ENCODE peak calls at places on chromosomes 3 and 15, in five cellular contexts. O, A, G, W and U are unnamed samples.

GRCh38 chr3:71537211-71537611 is 46.3 kb downstream of the FOXP1 start:
- DNase-seq in O (no peak), A (no peak), G (peak), W (no peak), U (no peak)

GRCh38 chr3:12180218-12180617 is 21.5 kb upstream of the TIMP4 start:
- DNase-seq in O (no peak), A (no peak), G (peak), W (peak), U (peak)

GRCh38 chr15:89587955-89588354 is 12.7 kb downstream of the TICRR start:
- DNase-seq in O (no peak), A (no peak), G (peak), W (no peak), U (no peak)

GRCh38 chr3:69567026-69567767 is 172.1 kb upstream of the MITF start:
- DNase-seq in O (no peak), A (no peak), G (no peak), W (no peak), U (no peak)

GRCh38 chr3:12658593-12659058 is 5.3 kb downstream of the RAF1 start:
- DNase-seq in O (no peak), A (no peak), G (peak), W (no peak), U (no peak)

GRCh38 chr3:187729598-187729997 is 15.7 kb downstream of the BCL6 start:
- DNase-seq in O (no peak), A (no peak), G (no peak), W (no peak), U (no peak)

GRCh38 chr15:84034831-84035753 is 200.5 kb upstream of the GOLGA6L4 start:
- DNase-seq in O (no peak), A (no peak), G (peak), W (no peak), U (no peak)

GRCh38 chr15:32922541-32922940 is 204.7 kb downstream of the GREM1 start:
- DNase-seq in O (no peak), A (no peak), G (no peak), W (no peak), U (no peak)

GRCh38 chr3:131883086-131883485 is 151.7 kb downstream of the CPNE4 start:
- DNase-seq in O (no peak), A (no peak), G (no peak), W (no peak), U (no peak)

GRCh38 chr3:80241791-80242190 is 474.0 kb upstream of the ROBO1 start:
- DNase-seq in O (no peak), A (no peak), G (no peak), W (no peak), U (no peak)

GRCh38 chr3:80232760-80233159 is 465.0 kb upstream of the ROBO1 start:
- DNase-seq in O (peak), A (no peak), G (peak), W (no peak), U (no peak)

GRCh38 chr3:80244390-80244789 is 476.6 kb upstream of the ROBO1 start:
- DNase-seq in O (no peak), A (peak), G (peak), W (no peak), U (no peak)

GRCh38 chr3:80233576-80233975 is 465.8 kb upstream of the ROBO1 start:
- DNase-seq in O (no peak), A (no peak), G (peak), W (no peak), U (no peak)

GRCh38 chr3:80238606-80239005 is 470.8 kb upstream of the ROBO1 start:
- DNase-seq in O (no peak), A (no peak), G (no peak), W (no peak), U (no peak)
- TF ChIP-seq POLR2A in O (no peak), A (no peak), G (no peak), W (no peak), U (no peak)

GRCh38 chr15:42002333-42002732 is 18.5 kb downstream of the PLA2G4E start:
- DNase-seq in O (no peak), A (no peak), G (no peak), W (no peak), U (no peak)
- H3K4me3 ChIP-seq in O (no peak), A (no peak), G (no peak), W (no peak), U (no peak)

GRCh38 chr3:124920718-124921117 is 13.8 kb downstream of the MUC13 start:
- DNase-seq in O (no peak), A (no peak), G (no peak), W (peak), U (no peak)

GRCh38 chr3:124924741-124925140 is 9.8 kb downstream of the MUC13 start:
- DNase-seq in O (no peak), A (no peak), G (peak), W (no peak), U (no peak)

GRCh38 chr3:124927454-124928079 is 7.0 kb downstream of the MUC13 start:
- DNase-seq in O (no peak), A (no peak), G (no peak), W (no peak), U (no peak)

GRCh38 chr3:124926426-124927116 is 8.0 kb downstream of the MUC13 start:
- DNase-seq in O (no peak), A (peak), G (peak), W (no peak), U (peak)

DNA sequence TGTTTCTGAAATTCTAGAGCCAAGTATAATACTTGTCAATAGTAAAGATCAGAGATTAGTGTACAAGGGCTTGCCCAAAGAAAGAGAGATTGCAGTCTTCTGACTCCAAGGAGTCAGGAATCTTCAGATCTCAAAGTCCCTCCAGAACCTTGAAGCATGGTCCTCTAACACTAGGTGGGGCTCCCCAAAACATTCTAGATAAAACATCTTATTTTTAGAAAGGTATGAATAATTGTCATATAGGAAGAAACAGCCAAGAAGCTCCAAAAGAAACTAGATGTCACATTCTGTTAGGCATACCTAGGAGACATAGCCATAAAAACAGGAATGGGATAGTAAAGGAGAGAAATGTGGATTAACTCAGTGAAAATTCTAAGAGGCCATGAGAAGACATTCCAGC is 10.7 kb downstream of the MUC13 start:
- DNase-seq in O (no peak), A (no peak), G (no peak), W (no peak), U (no peak)
- TF ChIP-seq CTCF in O (peak), A (no peak), G (no peak), W (peak), U (no peak)

GRCh38 chr3:45560270-45561020 is 34.1 kb upstream of the LIMD1 start:
- DNase-seq in O (no peak), A (peak), G (peak), W (peak), U (peak)
- TF ChIP-seq POLR2A in O (no peak), A (no peak), G (no peak), W (no peak), U (no peak)

DNA sequence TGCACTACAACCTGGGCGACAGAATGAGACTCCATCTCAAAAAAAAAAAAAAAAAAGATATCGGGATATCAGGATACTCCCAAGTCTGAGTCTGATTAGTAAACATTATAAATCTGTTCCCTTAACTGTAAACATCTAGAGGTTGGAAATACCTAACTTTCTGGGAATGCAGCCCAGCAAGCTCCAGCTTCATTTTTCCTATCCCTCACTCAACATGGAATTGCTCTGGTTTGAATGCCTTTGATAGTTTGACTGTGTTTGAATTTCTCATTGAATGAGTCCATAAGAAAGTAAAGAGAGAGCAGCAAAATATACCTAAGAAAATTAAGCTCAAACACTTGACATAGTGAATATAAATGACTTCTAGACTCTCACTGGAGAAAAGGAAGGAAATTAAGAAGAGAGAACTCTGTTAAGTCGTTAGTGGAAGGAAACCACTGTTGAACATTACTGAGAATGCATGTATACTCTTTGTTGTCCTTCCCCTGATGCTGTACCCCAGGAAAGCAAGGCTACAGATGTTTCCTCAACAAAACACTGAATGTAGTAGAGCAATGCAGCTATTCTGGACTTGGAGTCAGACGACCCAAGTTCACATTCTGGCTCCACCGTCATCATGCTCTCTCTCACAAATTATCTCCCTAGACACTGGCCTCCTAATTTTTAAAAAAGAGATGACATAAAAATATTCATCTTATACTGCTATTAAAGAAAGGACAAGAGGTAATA is 62.4 kb downstream of the CD200 start:
- DNase-seq in O (no peak), A (no peak), G (peak), W (no peak), U (no peak)
- H3K4me3 ChIP-seq in O (no peak), A (no peak), G (no peak), W (no peak), U (no peak)